ENCODE peak calls at places on chromosomes 3 and 15, in six cellular contexts. One of them, this sample, is unnamed.
A peak's percentile ranks its signal among the peaks of the same experiment; 100 is the strongest.

GRCh38 chr3:45693941-45694521 is 4.8 kb downstream of the SACM1L start:
- DNase-seq in HT1080: no peak
- DNase-seq in GM12865: peak; percentile 54
- DNase-seq in T-helper 9 cell: peak; percentile 13
- DNase-seq in iris pigment epithelial cell: peak; percentile 19
- DNase-seq in Calu3: no peak
- DNase-seq in this sample: no peak

GRCh38 chr3:157572559-157573270 is 69.5 kb upstream of the VEPH1 start:
- DNase-seq in HT1080: peak; percentile 80
- DNase-seq in T-helper 9 cell: no peak
- DNase-seq in iris pigment epithelial cell: peak; percentile 65
- DNase-seq in Calu3: peak; percentile 77
- DNase-seq in GM12865: peak; percentile 61
- DNase-seq in this sample: no peak

GRCh38 chr15:97902140-97902780 is 58.2 kb upstream of the ARRDC4 start:
- DNase-seq in Calu3: no peak
- DNase-seq in HT1080: peak; percentile 32
- DNase-seq in iris pigment epithelial cell: peak; percentile 31
- DNase-seq in GM12865: no peak
- DNase-seq in T-helper 9 cell: no peak
- DNase-seq in this sample: no peak

GRCh38 chr3:195549001-195549400 is 5.9 kb upstream of the PPP1R2 start:
- DNase-seq in HT1080: no peak
- DNase-seq in iris pigment epithelial cell: no peak
- DNase-seq in GM12865: no peak
- DNase-seq in T-helper 9 cell: no peak
- DNase-seq in Calu3: no peak
- DNase-seq in this sample: no peak

GRCh38 chr3:141094851-141095545 is 43.9 kb downstream of the SPSB4 start:
- DNase-seq in T-helper 9 cell: no peak
- DNase-seq in HT1080: no peak
- DNase-seq in iris pigment epithelial cell: peak; percentile 71
- DNase-seq in Calu3: no peak
- DNase-seq in GM12865: no peak
- DNase-seq in this sample: no peak

GRCh38 chr3:76410762-76411281 is 625.5 kb upstream of the ZNF717 start:
- DNase-seq in iris pigment epithelial cell: peak; percentile 28
- DNase-seq in HT1080: no peak
- DNase-seq in T-helper 9 cell: no peak
- DNase-seq in GM12865: no peak
- DNase-seq in Calu3: no peak
- DNase-seq in this sample: no peak

GRCh38 chr3:126528800-126529541 is 5.0 kb downstream of the CHST13 start:
- DNase-seq in GM12865: no peak
- DNase-seq in iris pigment epithelial cell: peak; percentile 34
- DNase-seq in Calu3: peak; percentile 84
- DNase-seq in HT1080: no peak
- DNase-seq in T-helper 9 cell: no peak
- DNase-seq in this sample: no peak

GRCh38 chr3:99674086-99674789 is 35.8 kb downstream of the COL8A1 start:
- DNase-seq in HT1080: no peak
- DNase-seq in GM12865: no peak
- DNase-seq in T-helper 9 cell: no peak
- DNase-seq in Calu3: peak; percentile 52
- DNase-seq in iris pigment epithelial cell: peak; percentile 87
- DNase-seq in this sample: no peak

GRCh38 chr3:119643094-119643493 is 17.3 kb downstream of the POPDC2 start:
- DNase-seq in Calu3: no peak
- DNase-seq in T-helper 9 cell: no peak
- DNase-seq in HT1080: peak; percentile 28
- DNase-seq in iris pigment epithelial cell: no peak
- DNase-seq in GM12865: no peak
- DNase-seq in this sample: no peak

GRCh38 chr15:75694241-75695182 is 18.1 kb downstream of the CSPG4 start:
- DNase-seq in Calu3: peak; percentile 78
- DNase-seq in T-helper 9 cell: no peak
- DNase-seq in HT1080: peak; percentile 95
- DNase-seq in iris pigment epithelial cell: peak; percentile 99
- DNase-seq in GM12865: no peak
- DNase-seq in this sample: no peak

GRCh38 chr3:126208618-126209256 is 28.4 kb upstream of the ALDH1L1 start:
- DNase-seq in Calu3: peak; percentile 99
- DNase-seq in HT1080: peak; percentile 97
- DNase-seq in iris pigment epithelial cell: peak; percentile 95
- DNase-seq in T-helper 9 cell: no peak
- DNase-seq in GM12865: no peak
- DNase-seq in this sample: no peak

GRCh38 chr3:181278468-181279238 is 289.1 kb upstream of the DNAJC19 start:
- DNase-seq in iris pigment epithelial cell: no peak
- DNase-seq in HT1080: peak; percentile 17
- DNase-seq in Calu3: no peak
- DNase-seq in GM12865: peak; percentile 7
- DNase-seq in T-helper 9 cell: no peak
- DNase-seq in this sample: no peak

This sample was measured in activated effector memory CD4-positive, alpha-beta T cell treated with Interleukin-2 at 50 U/mL for 16 hours.